ENCODE peak calls at places on chromosomes 3 and 15, in four cellular contexts. B, D, N and K are unnamed samples.

GRCh38 chr3:120436523-120437050 is 14.2 kb downstream of the FSTL1 start:
- DNase-seq in N (peak), D (no peak), B (no peak), K (no peak)

GRCh38 chr3:32708672-32709283 is 23.8 kb downstream of the CNOT10 start:
- DNase-seq in B (no peak), D (no peak), N (no peak), K (no peak)

GRCh38 chr15:22930782-22931484 is 49.2 kb downstream of the CYFIP1 start:
- DNase-seq in D (peak), N (no peak), B (peak), K (no peak)

GRCh38 chr3:58039609-58040008 is 31.4 kb downstream of the FLNB start:
- DNase-seq in N (no peak), D (no peak), B (no peak), K (no peak)

GRCh38 chr3:128576290-128576689 is 74.3 kb downstream of the RPN1 start:
- DNase-seq in D (no peak), B (no peak), N (no peak), K (no peak)

GRCh38 chr15:77070180-77070499 is 769 bp downstream of the TSPAN3 start:
- DNase-seq in N (no peak), B (no peak), D (no peak), K (no peak)

GRCh38 chr15:80433836-80434235 is 29.7 kb downstream of the ARNT2 start:
- DNase-seq in D (no peak), N (no peak), B (no peak), K (no peak)

GRCh38 chr3:134294302-134294925 is 43.8 kb upstream of the RYK start:
- DNase-seq in D (no peak), B (no peak), N (no peak), K (no peak)

GRCh38 chr3:14397940-14398800 is 4.2 kb upstream of the SLC6A6 start:
- DNase-seq in B (no peak), N (no peak), D (no peak), K (no peak)

GRCh38 chr3:40597441-40597840 is 72.7 kb downstream of the ZNF621 start:
- DNase-seq in B (no peak), D (no peak), N (no peak), K (no peak)

GRCh38 chr3:186619787-186620212 is 6.9 kb downstream of the AHSG start:
- DNase-seq in D (no peak), N (peak), B (no peak), K (no peak)

GRCh38 chr3:15271030-15271429 is 61.4 kb downstream of the SH3BP5 start:
- DNase-seq in D (no peak), N (peak), B (no peak), K (no peak)

GRCh38 chr3:21892104-21892503 is 141.1 kb upstream of the ZNF385D start:
- DNase-seq in N (no peak), B (no peak), D (no peak), K (no peak)

GRCh38 chr15:35690698-35691116 is 144.7 kb upstream of the DPH6 start:
- DNase-seq in D (no peak), N (no peak), B (no peak), K (no peak)

GRCh38 chr3:173893835-173894234 is 496.3 kb downstream of the NLGN1 start:
- DNase-seq in N (no peak), D (no peak), B (no peak), K (no peak)

GRCh38 chr15:38603271-38603670 is 38.7 kb upstream of the RASGRP1 start:
- DNase-seq in B (no peak), D (no peak), N (no peak), K (no peak)

GRCh38 chr15:71802770-71803169 is 7.6 kb upstream of the NR2E3 start:
- DNase-seq in B (no peak), N (peak), D (no peak), K (no peak)

GRCh38 chr3:159645874-159646273 is 342.8 kb upstream of the IL12A start:
- DNase-seq in N (no peak), B (no peak), D (no peak), K (no peak)

GRCh38 chr3:82163907-82164520 is 402.6 kb upstream of the GBE1 start:
- DNase-seq in B (no peak), D (no peak), N (no peak), K (no peak)

GRCh38 chr15:66124626-66125025 is 128.9 kb downstream of the MEGF11 start:
- DNase-seq in B (no peak), N (no peak), D (no peak), K (no peak)

GRCh38 chr3:42376397-42376798 is 34.0 kb downstream of the LYZL4 start:
- DNase-seq in N (no peak), D (peak), B (no peak), K (no peak)

GRCh38 chr3:98814799-98815450 is 51.8 kb downstream of the ST3GAL6 start:
- DNase-seq in N (no peak), B (no peak), D (no peak), K (no peak)

GRCh38 chr3:80278056-80278455 is 510.3 kb upstream of the ROBO1 start:
- DNase-seq in N (no peak), B (no peak), D (no peak), K (no peak)

GRCh38 chr3:123287962-123288302 is 86.2 kb downstream of the SEC22A start:
- DNase-seq in N (no peak), D (no peak), B (no peak), K (no peak)

GRCh38 chr15:79168922-79169322 is 78.3 kb upstream of the RASGRF1 start:
- DNase-seq in N (no peak), D (no peak), B (no peak), K (no peak)

GRCh38 chr15:85164841-85165466 is 183.3 kb downstream of the PDE8A start:
- DNase-seq in B (no peak), N (no peak), D (peak), K (no peak)

GRCh38 chr3:18424213-18424861 is 802 bp downstream of the SATB1 start:
- DNase-seq in D (no peak), B (no peak), N (no peak), K (no peak)

GRCh38 chr3:120324185-120324584 is 25.0 kb downstream of the LRRC58 start:
- DNase-seq in N (no peak), D (no peak), B (no peak), K (no peak)

GRCh38 chr15:67180514-67181191 is 73.8 kb downstream of the AAGAB start:
- DNase-seq in B (no peak), N (peak), D (no peak), K (peak)
- TF ChIP-seq CTCF in B (no peak), N (no peak), D (no peak), K (no peak)

GRCh38 chr3:8884630-8885290 is 78.5 kb downstream of the RAD18 start:
- DNase-seq in N (no peak), B (no peak), D (no peak), K (no peak)
- TF ChIP-seq POLR2A in N (no peak), B (no peak), D (no peak), K (no peak)

GRCh38 chr3:73609655-73610054 is 15.1 kb downstream of the PDZRN3 start:
- DNase-seq in B (no peak), D (no peak), N (no peak), K (no peak)
- TF ChIP-seq CTCF in B (no peak), D (no peak), N (no peak), K (no peak)

GRCh38 chr15:68820589-68821189 is at the start of gene ANP32A:
- DNase-seq in B (peak), N (peak), D (peak), K (peak)
- TF ChIP-seq POLR2A in B (peak), N (peak), D (peak), K (peak)

DNA sequence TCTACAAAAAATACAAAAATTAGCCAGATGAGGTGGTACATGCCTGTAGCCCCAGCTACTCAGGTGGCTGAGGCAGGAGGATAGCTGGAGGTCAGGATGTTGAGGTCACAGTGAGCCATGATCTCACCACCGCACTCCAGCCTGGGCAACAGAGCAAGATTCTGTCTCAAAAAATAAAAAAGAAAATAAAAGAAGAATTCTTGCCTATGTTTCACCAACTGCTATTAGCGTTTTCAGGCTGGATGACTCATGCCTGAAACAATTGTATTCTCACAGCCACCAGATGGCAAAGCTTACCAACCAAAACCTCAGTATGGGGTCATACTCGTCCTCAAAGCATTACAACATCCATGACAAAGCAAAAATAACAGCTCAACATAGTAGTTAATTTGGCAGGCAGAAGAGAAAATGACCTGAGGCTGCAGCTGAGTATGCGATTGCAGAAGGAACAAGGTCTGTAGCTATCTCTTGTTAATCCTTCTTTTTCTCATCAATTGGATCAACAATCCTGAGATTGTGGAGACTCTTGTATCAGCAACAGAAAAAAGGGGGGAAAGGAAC is 52.2 kb downstream of the TP53BP1 start:
- DNase-seq in N (no peak), B (no peak), D (peak), K (peak)
- TF ChIP-seq CTCF in N (peak), B (peak), D (peak), K (peak)

GRCh38 chr3:101724329-101725191 is at the start of gene CEP97:
- DNase-seq in D (peak), B (peak), N (peak), K (peak)
- TF ChIP-seq POLR2A in D (no peak), B (no peak), N (no peak), K (peak)

GRCh38 chr15:25790003-25790660 is 73.0 kb downstream of the ATP10A start:
- DNase-seq in D (no peak), B (no peak), N (no peak), K (peak)
- TF ChIP-seq CTCF in D (no peak), B (no peak), N (peak), K (no peak)